ENCODE peak calls at places on chromosome 3, in six cellular contexts. Z, C, T, I, J and W are unnamed samples.

GRCh38 chr3:133588784-133589465 is 15.4 kb downstream of the CDV3 start:
- DNase-seq in Z (peak), J (no peak), I (no peak), T (no peak), C (no peak), W (no peak)

GRCh38 chr3:186160691-186161243 is 51.9 kb upstream of the ETV5 start:
- DNase-seq in I (no peak), J (no peak), T (no peak), C (peak), Z (no peak), W (no peak)

GRCh38 chr3:50100956-50101845 is 12.5 kb downstream of the RBM5 start:
- DNase-seq in Z (peak), J (no peak), I (no peak), T (no peak), C (peak), W (peak)

GRCh38 chr3:100032262-100032661 is 82.0 kb downstream of the FILIP1L start:
- DNase-seq in I (no peak), C (peak), Z (peak), T (peak), J (peak), W (peak)

GRCh38 chr3:66744521-66744920 is 243.7 kb upstream of the LRIG1 start:
- DNase-seq in I (no peak), C (no peak), Z (no peak), T (no peak), J (no peak), W (peak)

GRCh38 chr3:135922903-135923250 is 42.7 kb upstream of the PPP2R3A start:
- DNase-seq in T (no peak), Z (no peak), J (no peak), C (no peak), I (no peak), W (no peak)

GRCh38 chr3:130700541-130700940 is 46.1 kb downstream of the PIK3R4 start:
- DNase-seq in C (peak), T (no peak), J (no peak), Z (peak), I (no peak), W (peak)

GRCh38 chr3:139297588-139298311 is 46.1 kb upstream of the MRPS22 start:
- DNase-seq in T (no peak), I (no peak), Z (no peak), C (no peak), J (no peak), W (no peak)

DNA sequence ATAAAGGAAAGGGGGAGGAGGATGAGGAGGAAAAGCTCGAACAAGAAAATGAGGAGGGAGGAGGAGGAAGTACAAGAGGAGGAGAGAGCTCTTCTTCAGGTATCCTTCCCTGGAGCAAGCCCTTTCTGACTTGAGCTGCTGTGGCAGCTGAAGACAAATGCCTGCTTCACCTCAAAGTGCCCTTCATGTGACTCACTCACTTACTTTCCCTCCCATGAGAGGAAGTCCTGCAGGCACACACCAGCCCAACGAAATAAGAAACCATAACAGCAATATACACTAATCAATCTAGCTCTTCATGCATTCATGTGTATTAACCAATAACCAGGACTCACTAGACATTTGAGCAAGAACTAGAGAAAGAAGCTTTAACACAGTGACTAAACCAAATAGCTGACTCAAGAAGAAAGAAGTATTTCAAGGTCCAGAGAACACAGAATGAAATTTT is 251.9 kb downstream of the IGSF11 start:
- DNase-seq in Z (no peak), J (no peak), I (no peak), C (no peak), T (peak), W (no peak)
- TF ChIP-seq CTCF in Z (no peak), J (no peak), I (no peak), C (no peak), T (no peak), W (no peak)

DNA sequence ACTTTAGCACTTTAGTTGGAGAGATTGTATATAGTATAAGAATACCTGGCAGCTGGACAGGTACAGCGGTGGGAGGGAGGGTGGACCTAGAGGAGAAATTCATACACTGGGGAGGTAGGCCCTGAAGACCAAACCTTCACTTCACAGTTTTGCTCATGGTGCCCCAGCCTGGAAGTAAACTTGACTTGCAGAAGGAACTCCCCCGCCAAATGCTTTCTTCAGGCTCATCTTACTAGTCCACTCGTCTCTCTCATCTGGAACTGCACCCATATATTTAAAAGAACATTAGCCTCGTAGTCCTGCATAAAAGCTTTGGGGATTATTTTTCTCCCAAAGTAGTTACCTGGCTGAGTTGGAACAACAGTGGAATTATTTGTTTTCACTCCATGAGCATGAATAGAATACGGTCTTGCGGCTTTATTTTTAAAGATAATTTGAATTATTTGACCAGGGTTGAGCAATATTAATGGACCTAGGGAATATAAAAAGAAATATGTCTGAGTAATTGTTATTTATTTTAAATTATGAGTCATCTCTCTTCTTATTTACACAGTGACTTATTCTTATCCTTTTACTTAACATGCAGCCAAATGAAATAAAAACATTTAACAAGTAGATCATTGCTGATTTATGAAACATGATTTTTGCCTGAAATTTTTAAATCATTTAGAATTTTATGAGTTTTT is 25.5 kb upstream of the CP start:
- DNase-seq in T (peak), J (peak), Z (peak), C (peak), I (no peak), W (peak)
- H3K4me3 ChIP-seq in T (no peak), J (no peak), Z (no peak), C (no peak), I (no peak), W (no peak)

DNA sequence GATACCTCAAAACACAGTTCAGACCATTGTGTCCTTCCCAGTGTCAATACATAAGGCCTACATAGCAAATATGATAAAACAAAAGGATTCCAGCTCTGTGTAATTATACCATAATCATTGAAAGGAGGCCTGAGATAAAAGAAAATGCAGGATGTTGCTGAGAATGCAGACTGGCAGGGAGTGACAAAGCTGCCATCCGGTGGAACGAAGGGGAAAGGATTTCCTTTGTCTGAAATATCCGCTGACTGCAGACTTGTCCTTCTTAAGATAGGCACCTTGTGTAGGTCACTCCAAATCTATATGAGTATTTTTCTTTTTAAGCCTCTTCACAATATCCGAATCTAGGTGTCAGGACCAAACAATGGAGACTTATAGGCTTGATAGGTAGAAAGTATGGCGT is 108.0 kb downstream of the KCNH8 start:
- DNase-seq in T (no peak), I (no peak), J (no peak), Z (no peak), C (no peak), W (no peak)
- TF ChIP-seq CTCF in T (no peak), I (no peak), J (no peak), Z (no peak), C (no peak), W (no peak)

GRCh38 chr3:16477054-16477453 is 36.4 kb downstream of the RFTN1 start:
- DNase-seq in J (no peak), C (peak), Z (peak), I (no peak), T (peak), W (no peak)
- H3K4me3 ChIP-seq in J (no peak), C (no peak), Z (no peak), I (no peak), T (no peak), W (no peak)

GRCh38 chr3:105365536-105366301 is 990 bp upstream of the ALCAM start:
- DNase-seq in I (no peak), J (peak), T (peak), Z (peak), C (peak), W (peak)
- TF ChIP-seq CTCF in I (no peak), J (no peak), T (no peak), Z (peak), C (peak), W (no peak)

DNA sequence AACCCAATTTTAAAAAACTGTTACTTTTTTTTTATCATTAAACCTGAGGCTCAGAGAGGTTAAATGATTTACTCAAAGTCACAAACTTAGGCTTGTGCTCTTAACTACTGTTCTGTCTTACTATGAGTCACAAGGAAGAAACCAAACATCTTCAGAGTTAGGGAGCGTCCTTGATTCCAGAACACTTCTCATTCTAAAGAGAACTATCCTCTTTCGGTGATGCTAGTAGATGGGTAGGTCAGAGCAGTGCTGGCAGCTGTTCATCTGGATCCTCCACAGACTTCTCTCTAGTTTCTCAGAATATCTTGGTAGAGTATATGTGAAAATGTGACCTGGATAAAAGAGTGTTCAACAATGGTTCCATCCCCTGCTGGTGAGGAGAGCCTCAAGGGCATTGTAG is 3.3 kb downstream of the ARL6IP5 start:
- DNase-seq in C (peak), Z (peak), T (peak), J (peak), I (no peak), W (peak)
- H3K4me3 ChIP-seq in C (peak), Z (peak), T (no peak), J (peak), I (peak), W (peak)

DNA sequence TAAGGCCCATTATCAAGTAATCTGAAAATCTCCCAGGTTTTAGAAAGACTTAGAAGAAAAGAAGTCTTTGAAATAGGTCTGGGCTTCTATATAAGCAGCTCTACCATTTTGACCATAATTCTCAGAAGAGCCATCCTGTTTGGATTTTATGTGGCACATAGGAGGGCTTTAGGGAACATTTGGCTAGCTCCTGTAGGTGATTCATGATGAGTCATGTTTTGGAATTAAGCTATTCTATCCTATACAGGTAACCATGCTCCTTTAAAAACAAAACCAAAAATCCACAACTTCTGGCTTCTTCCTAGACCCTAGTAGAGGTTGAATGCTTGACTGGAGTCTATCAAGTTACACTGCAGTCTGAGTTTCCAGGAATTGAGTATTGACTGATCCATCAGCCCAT is 8.9 kb downstream of the SST start:
- DNase-seq in Z (no peak), T (peak), I (no peak), J (no peak), C (no peak), W (no peak)
- TF ChIP-seq CTCF in Z (no peak), T (no peak), I (no peak), J (no peak), C (no peak), W (no peak)

GRCh38 chr3:112315791-112316190 is 17.2 kb upstream of the CD200 start:
- DNase-seq in T (peak), Z (no peak), C (no peak), J (no peak), I (no peak), W (no peak)

GRCh38 chr3:112321867-112322652 is 10.9 kb upstream of the CD200 start:
- DNase-seq in I (no peak), C (no peak), J (no peak), Z (no peak), T (no peak), W (no peak)

GRCh38 chr3:112319516-112320276 is 13.3 kb upstream of the CD200 start:
- DNase-seq in J (no peak), T (peak), I (no peak), Z (no peak), C (peak), W (no peak)

GRCh38 chr3:112320698-112321097 is 12.3 kb upstream of the CD200 start:
- DNase-seq in I (no peak), Z (no peak), J (no peak), C (no peak), T (no peak), W (no peak)
- H3K4me3 ChIP-seq in I (no peak), Z (no peak), J (no peak), C (no peak), T (no peak), W (no peak)

DNA sequence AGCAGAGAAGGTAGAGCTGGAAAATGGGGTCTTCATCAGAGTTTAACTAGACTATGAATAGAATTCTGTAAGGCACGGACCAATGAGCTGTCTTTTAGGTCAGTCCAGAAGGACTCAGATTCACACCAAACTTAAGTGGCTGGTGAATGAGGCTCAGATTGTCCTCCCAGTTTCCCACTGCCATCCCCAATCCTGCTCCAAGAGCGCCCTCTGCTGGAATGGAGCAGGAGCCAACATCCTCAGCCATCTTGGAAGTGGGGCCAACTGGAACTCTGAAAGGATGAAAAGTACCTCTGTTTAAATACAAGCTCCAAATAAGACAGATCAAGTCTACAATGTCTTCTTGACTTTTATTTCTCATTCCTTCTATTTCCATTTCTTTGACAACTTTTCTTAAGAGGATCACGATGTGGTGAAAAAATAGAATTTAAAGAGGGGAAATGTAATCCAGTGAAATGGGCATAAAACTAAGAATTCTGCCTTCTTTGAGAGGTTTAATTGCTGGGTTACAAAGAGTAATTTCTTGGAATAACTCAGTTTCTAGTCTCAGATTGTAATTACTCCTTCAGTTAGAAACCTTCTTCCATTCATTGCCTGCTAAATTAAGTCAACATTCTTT is 217.1 kb upstream of the TPRG1 start:
- DNase-seq in J (peak), Z (peak), T (peak), I (peak), C (peak), W (peak)
- TF ChIP-seq CTCF in J (peak), Z (peak), T (peak), I (peak), C (peak), W (peak)

GRCh38 chr3:127914584-127914983 is 448 bp upstream of the KBTBD12 start:
- DNase-seq in J (no peak), T (no peak), C (peak), I (no peak), Z (no peak), W (no peak)

GRCh38 chr3:127920738-127921137 is 5.7 kb downstream of the KBTBD12 start:
- DNase-seq in Z (no peak), C (no peak), T (no peak), J (no peak), I (no peak), W (no peak)

GRCh38 chr3:127915115-127915936 is at the start of gene KBTBD12:
- DNase-seq in C (no peak), T (no peak), Z (no peak), J (no peak), I (no peak), W (no peak)

GRCh38 chr3:127911421-127911931 is 3.6 kb upstream of the KBTBD12 start:
- DNase-seq in C (peak), J (no peak), T (peak), Z (no peak), I (no peak), W (peak)

GRCh38 chr3:127915937-127916480 is 977 bp downstream of the KBTBD12 start:
- DNase-seq in C (no peak), I (no peak), T (no peak), J (no peak), Z (no peak), W (peak)
- H3K4me3 ChIP-seq in C (no peak), I (no peak), T (no peak), J (no peak), Z (no peak), W (no peak)